ENCODE peak calls at places on chromosomes 3 and 15, in seven cellular contexts. D is transverse colon, T is A549, H is erythroblast, B is HCT116, J is endothelial cell of umbilical vein, E is heart left ventricle. K is an unnamed sample.

GRCh38 chr3:30768703-30769550 is 125.5 kb downstream of the GADL1 start:
- DNase-seq in E (peak), H (peak), B (peak), D (peak), J (peak), T (peak), K (peak)

GRCh38 chr3:169285057-169285990 is 378.2 kb downstream of the MECOM start:
- DNase-seq in B (no peak), D (no peak), J (no peak), T (no peak), E (no peak), H (no peak), K (no peak)

GRCh38 chr3:165642761-165643432 is 194.3 kb downstream of the BCHE start:
- DNase-seq in B (peak), E (no peak), D (peak), J (peak), H (no peak), T (peak), K (peak)

GRCh38 chr15:80594091-80594889 is 100.8 kb upstream of the ABHD17C start:
- DNase-seq in H (no peak), D (no peak), E (no peak), T (no peak), B (no peak), J (no peak), K (no peak)

GRCh38 chr3:62876064-62876463 is 848 bp upstream of the CADPS start:
- DNase-seq in J (peak), H (no peak), E (peak), B (no peak), D (peak), T (no peak), K (no peak)

GRCh38 chr3:163043074-163043473 is 1546.5 kb downstream of the OTOL1 start:
- DNase-seq in D (no peak), E (no peak), T (no peak), H (no peak), B (peak), J (no peak), K (no peak)

GRCh38 chr3:110708166-110708565 is 363.4 kb upstream of the NECTIN3 start:
- DNase-seq in D (no peak), T (no peak), B (no peak), H (no peak), E (no peak), J (no peak), K (no peak)

GRCh38 chr3:70308760-70309159 is 3.7 kb downstream of the MDFIC2 start:
- DNase-seq in B (no peak), J (peak), H (no peak), D (no peak), T (no peak), E (no peak), K (no peak)

GRCh38 chr3:120634539-120634938 is 38.4 kb downstream of the NDUFB4 start:
- DNase-seq in T (no peak), B (no peak), H (no peak), D (no peak), E (no peak), J (no peak), K (no peak)

GRCh38 chr15:26875476-26875850 is 8.6 kb downstream of the GABRA5 start:
- DNase-seq in T (no peak), J (no peak), H (no peak), B (no peak), D (no peak), E (no peak), K (no peak)

GRCh38 chr3:29183346-29184087 is 97.4 kb upstream of the RBMS3 start:
- DNase-seq in D (no peak), B (no peak), E (no peak), H (no peak), J (no peak), T (no peak), K (no peak)

GRCh38 chr15:53522878-53523455 is 236.5 kb downstream of the WDR72 start:
- DNase-seq in H (no peak), T (no peak), J (no peak), B (no peak), D (no peak), E (no peak), K (no peak)

GRCh38 chr3:149936812-149937230 is 33.9 kb downstream of the PFN2 start:
- DNase-seq in T (peak), J (peak), E (peak), B (peak), H (peak), D (peak), K (peak)

GRCh38 chr3:127197300-127198150 is 4.6 kb downstream of the PRR23E start:
- DNase-seq in T (no peak), H (no peak), D (no peak), B (no peak), E (no peak), J (no peak), K (no peak)

GRCh38 chr15:90449206-90449735 is 61.2 kb downstream of the IQGAP1 start:
- DNase-seq in H (no peak), E (no peak), T (no peak), J (no peak), B (no peak), D (no peak), K (peak)

GRCh38 chr3:152269423-152270144 is 855 bp downstream of the MBNL1 start:
- DNase-seq in J (peak), T (peak), E (peak), B (no peak), H (peak), D (peak), K (no peak)

GRCh38 chr3:152270944-152271343 is 2.2 kb downstream of the MBNL1 start:
- DNase-seq in B (no peak), J (peak), H (peak), T (no peak), D (no peak), E (no peak), K (no peak)

GRCh38 chr3:152270145-152270870 is 1.6 kb downstream of the MBNL1 start:
- DNase-seq in B (no peak), T (no peak), D (no peak), J (peak), H (peak), E (no peak), K (no peak)

GRCh38 chr3:152272771-152273242 is 4.1 kb downstream of the MBNL1 start:
- DNase-seq in D (no peak), T (no peak), H (peak), J (peak), E (no peak), B (no peak), K (no peak)

DNA sequence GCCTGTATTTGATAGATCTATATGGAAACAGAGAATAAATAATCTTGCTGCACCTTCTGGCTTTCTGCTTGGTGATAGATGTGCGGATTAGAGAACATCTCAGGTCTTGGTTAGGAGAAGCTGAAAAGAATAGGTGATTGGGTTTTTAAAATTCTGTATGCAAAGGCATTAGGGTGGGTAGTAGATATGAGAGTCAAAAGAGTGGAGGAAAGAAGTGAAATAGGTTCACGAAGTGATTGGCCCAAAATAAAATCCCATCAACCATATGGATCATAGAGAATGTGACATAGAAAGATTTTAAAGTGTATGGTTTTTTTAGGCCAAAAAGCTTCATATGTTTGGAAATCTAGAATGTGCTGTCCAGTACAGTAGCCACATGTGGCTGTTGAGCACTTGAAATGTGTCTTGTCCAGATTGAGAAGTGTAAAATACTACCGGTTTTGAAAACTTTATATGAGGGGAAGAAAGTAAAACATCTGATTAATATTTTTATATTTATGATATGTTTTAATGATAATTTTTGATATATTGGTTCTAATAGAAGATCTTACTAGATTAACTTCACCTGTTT is 2.8 kb downstream of the MBNL1 start:
- DNase-seq in E (no peak), J (peak), D (no peak), H (peak), T (no peak), B (no peak), K (no peak)
- TF ChIP-seq POLR2A in E (no peak), J (no peak), D (no peak), H (no peak), T (no peak), B (no peak), K (no peak)

DNA sequence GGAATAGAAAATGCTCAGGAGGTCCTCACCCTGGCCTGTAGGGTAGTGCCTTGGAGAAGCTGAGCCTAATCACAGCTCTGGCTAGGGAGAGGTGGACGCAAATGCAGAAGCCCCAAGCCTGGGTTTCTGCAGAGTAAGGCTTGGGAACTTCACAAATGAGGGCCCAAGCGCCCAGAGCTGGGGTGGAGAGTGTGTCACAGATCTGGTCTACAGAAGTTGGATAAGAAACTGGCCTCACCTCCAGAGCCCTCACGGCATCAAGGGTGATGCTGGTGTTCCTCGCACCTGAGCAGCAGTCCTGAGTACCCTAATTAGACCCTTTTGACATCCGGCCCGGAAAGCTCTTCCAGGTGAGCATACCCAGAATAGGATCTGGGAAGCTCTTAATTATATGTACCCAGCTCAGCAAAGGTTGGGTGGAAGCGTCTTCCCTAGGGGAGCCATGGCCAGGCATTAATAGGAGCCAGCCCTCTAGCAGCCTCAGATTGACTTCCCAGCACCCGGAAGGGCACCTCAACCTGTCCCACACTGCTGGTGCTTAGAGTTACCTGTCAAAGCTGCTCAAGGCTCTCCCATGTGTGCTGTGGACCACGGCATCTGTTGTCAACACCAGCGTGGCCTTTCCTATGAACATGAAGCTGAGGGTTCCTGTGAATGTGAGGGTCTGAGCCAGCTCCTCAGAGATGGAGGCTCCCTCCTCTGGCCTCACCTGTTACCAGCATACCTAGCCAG is 31.8 kb downstream of the RBM5 start:
- DNase-seq in D (no peak), B (no peak), J (no peak), H (no peak), E (no peak), T (no peak), K (no peak)
- TF ChIP-seq POLR2A in D (no peak), B (no peak), J (no peak), H (no peak), E (no peak), T (no peak), K (no peak)

GRCh38 chr3:11567516-11568467 is 75.9 kb downstream of the VGLL4 start:
- DNase-seq in E (no peak), H (no peak), B (peak), T (peak), J (peak), D (no peak), K (peak)
- TF ChIP-seq POLR2A in E (no peak), H (no peak), B (no peak), T (no peak), J (no peak), D (no peak), K (no peak)

GRCh38 chr3:142578309-142579223 is at the start of gene ATR:
- DNase-seq in T (peak), D (peak), E (peak), J (peak), B (peak), H (peak), K (peak)
- TF ChIP-seq POLR2A in T (peak), D (peak), E (no peak), J (peak), B (peak), H (peak), K (peak)

GRCh38 chr15:33194704-33195261 is at the start of gene FMN1:
- DNase-seq in B (peak), H (peak), J (peak), T (peak), D (peak), E (peak), K (peak)
- TF ChIP-seq POLR2A in B (no peak), H (peak), J (no peak), T (no peak), D (peak), E (no peak), K (peak)

DNA sequence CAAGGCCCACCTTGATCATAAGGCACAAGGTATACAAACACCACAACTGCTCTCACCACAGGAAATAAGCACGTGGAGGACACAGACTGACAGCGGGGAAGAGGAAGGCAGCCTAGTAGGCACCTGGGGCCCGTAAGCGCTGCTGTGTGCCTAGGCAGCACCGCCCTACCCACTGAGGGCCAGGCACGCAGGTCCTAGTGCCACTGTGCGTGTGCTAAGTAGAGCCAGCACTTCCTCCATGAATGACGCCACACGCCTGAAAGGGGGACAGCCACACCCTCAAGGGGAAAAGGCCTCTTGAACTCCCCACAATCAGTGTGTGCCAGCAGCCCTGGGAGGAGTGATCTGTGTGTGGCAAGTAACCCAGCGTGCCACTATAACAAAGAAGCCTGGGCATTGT is 73.0 kb downstream of the ATP1B3 start:
- DNase-seq in H (no peak), E (peak), B (no peak), J (no peak), D (no peak), T (no peak), K (no peak)
- TF ChIP-seq POLR2A in H (no peak), E (no peak), B (no peak), J (no peak), D (no peak), T (no peak), K (no peak)

K was measured in H54.